ENCODE peak calls at places on chromosomes 5 and 9, in nine cellular contexts. N, R, S, H, C, T, B, Y and E are unnamed samples.

GRCh38 chr5:157471709-157472108 is 11.7 kb downstream of the NIPAL4 start:
- DNase-seq in N (no peak), R (no peak), S (no peak), H (no peak), C (peak; percentile 33), T (no peak), B (peak; percentile 34), Y (peak; percentile 52), E (no peak)

GRCh38 chr5:10485142-10485795 is 43.6 kb downstream of the ROPN1L start:
- DNase-seq in N (peak; percentile 62), R (no peak), S (no peak), H (no peak), C (peak; percentile 96), T (no peak), B (no peak), Y (peak; percentile 98), E (no peak)

GRCh38 chr5:90251447-90251846 is 158.1 kb downstream of the CETN3 start:
- DNase-seq in N (no peak), R (no peak), S (no peak), H (no peak), C (no peak), T (no peak), B (no peak), Y (no peak), E (no peak)

GRCh38 chr5:169412858-169413257 is 111.9 kb upstream of the SLIT3 start:
- DNase-seq in N (no peak), R (no peak), S (no peak), H (no peak), C (no peak), T (no peak), B (no peak), Y (no peak), E (no peak)

GRCh38 chr9:70902705-70903131 is 218.7 kb downstream of the TRPM3 start:
- DNase-seq in N (no peak), R (no peak), S (no peak), H (no peak), C (peak; percentile 96), T (no peak), B (no peak), Y (peak; percentile 97), E (no peak)

GRCh38 chr5:118008779-118009178 is 979.6 kb downstream of the DTWD2 start:
- DNase-seq in N (no peak), R (no peak), S (no peak), H (no peak), C (no peak), T (no peak), B (no peak), Y (no peak), E (no peak)

GRCh38 chr5:17190799-17191391 is 26.5 kb upstream of the BASP1 start:
- DNase-seq in N (no peak), R (no peak), S (no peak), H (no peak), C (peak; percentile 81), T (no peak), B (no peak), Y (no peak), E (no peak)

GRCh38 chr5:145999208-145999607 is 62.8 kb downstream of the SH3RF2 start:
- DNase-seq in N (no peak), R (no peak), S (no peak), H (no peak), C (no peak), T (no peak), B (no peak), Y (no peak), E (no peak)

GRCh38 chr9:70004310-70004709 is 39.3 kb upstream of the MAMDC2 start:
- DNase-seq in N (no peak), R (no peak), S (no peak), H (no peak), C (peak; percentile 64), T (no peak), B (no peak), Y (peak; percentile 7), E (no peak)

GRCh38 chr5:10343486-10343885 is 10.0 kb upstream of the MARCHF6 start:
- DNase-seq in N (no peak), R (no peak), S (no peak), H (no peak), C (no peak), T (no peak), B (no peak), Y (no peak), E (no peak)

GRCh38 chr9:95171001-95171400 is 146.5 kb downstream of the FANCC start:
- DNase-seq in N (no peak), R (no peak), S (no peak), H (no peak), C (peak; percentile 67), T (no peak), B (no peak), Y (peak; percentile 45), E (no peak)

GRCh38 chr5:157342822-157343402 is 77.0 kb downstream of the CYFIP2 start:
- DNase-seq in N (peak; percentile 47), R (peak; percentile 25), S (peak; percentile 30), H (no peak), C (no peak), T (no peak), B (peak; percentile 3), Y (peak; percentile 35), E (peak; percentile 22)

GRCh38 chr9:33151007-33151557 is 16.1 kb downstream of the B4GALT1 start:
- DNase-seq in N (peak; percentile 81), R (no peak), S (no peak), H (peak; percentile 79), C (peak; percentile 98), T (no peak), B (peak; percentile 25), Y (peak; percentile 97), E (no peak)

GRCh38 chr9:92414566-92414965 is 9.7 kb downstream of the OMD start:
- DNase-seq in N (no peak), R (no peak), S (no peak), H (no peak), C (peak; percentile 21), T (no peak), B (peak; percentile 52), Y (no peak), E (no peak)

GRCh38 chr5:94174748-94175411 is 433.5 kb upstream of the POU5F2 start:
- DNase-seq in N (no peak), R (no peak), S (no peak), H (no peak), C (peak; percentile 69), T (no peak), B (no peak), Y (peak; percentile 10), E (no peak)

GRCh38 chr9:95065224-95065623 is 252.3 kb downstream of the FANCC start:
- DNase-seq in N (no peak), R (no peak), S (no peak), H (no peak), C (no peak), T (no peak), B (no peak), Y (no peak), E (no peak)

GRCh38 chr5:173751266-173751600 is 134.8 kb upstream of the BOD1 start:
- DNase-seq in N (no peak), R (no peak), S (no peak), H (no peak), C (no peak), T (no peak), B (no peak), Y (no peak), E (no peak)

GRCh38 chr5:94793113-94793815 is 174.8 kb downstream of the SLF1 start:
- DNase-seq in N (no peak), R (no peak), S (no peak), H (no peak), C (peak; percentile 92), T (no peak), B (no peak), Y (peak; percentile 84), E (no peak)

GRCh38 chr9:4962085-4962484 is 23.0 kb upstream of the JAK2 start:
- DNase-seq in N (no peak), R (no peak), S (no peak), H (no peak), C (no peak), T (no peak), B (no peak), Y (peak; percentile 14), E (no peak)

GRCh38 chr9:5459289-5459829 is 9.0 kb downstream of the CD274 start:
- DNase-seq in N (no peak), R (no peak), S (no peak), H (no peak), C (no peak), T (no peak), B (peak; percentile 54), Y (peak; percentile 42), E (no peak)

GRCh38 chr5:122985954-122986721 is 50.4 kb downstream of the PPIC start:
- DNase-seq in N (no peak), R (no peak), S (no peak), H (no peak), C (no peak), T (no peak), B (no peak), Y (no peak), E (no peak)

GRCh38 chr5:141637693-141638419 is 1.1 kb downstream of the RELL2 start:
- DNase-seq in N (peak; percentile 68), R (no peak), S (no peak), H (peak; percentile 53), C (peak; percentile 37), T (no peak), B (peak; percentile 36), Y (peak; percentile 71), E (peak; percentile 65)

GRCh38 chr5:142725231-142726187 is 39.6 kb upstream of the FGF1 start:
- DNase-seq in N (no peak), R (no peak), S (no peak), H (no peak), C (no peak), T (no peak), B (no peak), Y (no peak), E (no peak)

GRCh38 chr5:122846051-122846567 is 696 bp downstream of the SNX24 start:
- DNase-seq in N (no peak), R (no peak), S (no peak), H (no peak), C (peak; percentile 73), T (no peak), B (no peak), Y (peak; percentile 66), E (no peak)

GRCh38 chr5:145906401-145906800 is 30.0 kb upstream of the SH3RF2 start:
- DNase-seq in N (no peak), R (no peak), S (no peak), H (no peak), C (no peak), T (no peak), B (no peak), Y (no peak), E (no peak)

GRCh38 chr9:95014917-95015316 is 288.4 kb downstream of the AOPEP start:
- DNase-seq in N (no peak), R (no peak), S (no peak), H (no peak), C (no peak), T (no peak), B (no peak), Y (no peak), E (no peak)

GRCh38 chr5:37206733-37207132 is 42.4 kb downstream of the CPLANE1 start:
- DNase-seq in N (no peak), R (no peak), S (no peak), H (no peak), C (no peak), T (no peak), B (peak; percentile 36), Y (peak; percentile 55), E (no peak)